ENCODE peak calls at places on chromosome 20, in seven cellular contexts. Q is mammary epithelial cell, I is psoas muscle, J is stomach, R is cardiac muscle cell, A is lower lobe of right lung, H is HCT116. P is an unnamed sample.

GRCh38 chr20:38395165-38395564 is 40.0 kb downstream of the SNHG17 start:
- DNase-seq in Q (no peak), I (no peak), J (no peak), R (peak; percentile 58), A (no peak), H (no peak), P (no peak)

GRCh38 chr20:33602826-33603590 is 59.1 kb upstream of the C20orf144 start:
- DNase-seq in Q (peak; percentile 75), I (no peak), J (no peak), R (no peak), A (no peak), H (no peak), P (no peak)

GRCh38 chr20:25372584-25373336 is 17.9 kb downstream of the ABHD12 start:
- DNase-seq in Q (peak; percentile 93), I (no peak), J (no peak), R (peak; percentile 63), A (no peak), H (no peak), P (peak; percentile 89)

GRCh38 chr20:44217342-44218092 is 6.9 kb upstream of the OSER1 start:
- DNase-seq in Q (peak; percentile 52), I (peak; percentile 53), J (peak; percentile 81), R (peak; percentile 84), A (peak; percentile 79), H (peak; percentile 65), P (peak; percentile 46)

GRCh38 chr20:17431621-17432364 is 99.4 kb downstream of the BFSP1 start:
- DNase-seq in Q (peak; percentile 23), I (peak; percentile 41), J (peak; percentile 51), R (peak; percentile 61), A (peak; percentile 64), H (peak; percentile 19), P (peak; percentile 20)

GRCh38 chr20:44832724-44833123 is 22.4 kb upstream of the RIMS4 start:
- DNase-seq in Q (peak; percentile 16), I (no peak), J (no peak), R (peak; percentile 57), A (no peak), H (peak; percentile 23), P (no peak)

GRCh38 chr20:891121-892080 is 24.7 kb downstream of the ANGPT4 start:
- DNase-seq in Q (peak; percentile 51), I (peak; percentile 49), J (no peak), R (peak; percentile 72), A (no peak), H (no peak), P (no peak)

GRCh38 chr20:16147916-16148315 is 425.3 kb downstream of the KIF16B start:
- DNase-seq in Q (no peak), I (no peak), J (no peak), R (no peak), A (no peak), H (no peak), P (no peak)

GRCh38 chr20:18304618-18305017 is 16.3 kb downstream of the ZNF133 start:
- DNase-seq in Q (no peak), I (no peak), J (no peak), R (no peak), A (no peak), H (no peak), P (no peak)

GRCh38 chr20:13147071-13147961 is 73.8 kb upstream of the ISM1 start:
- DNase-seq in Q (no peak), I (no peak), J (no peak), R (no peak), A (no peak), H (no peak), P (no peak)

GRCh38 chr20:19205999-19206398 is 6.4 kb upstream of the SLC24A3 start:
- DNase-seq in Q (peak; percentile 32), I (peak; percentile 75), J (peak; percentile 86), R (peak; percentile 55), A (peak; percentile 86), H (peak; percentile 22), P (no peak)

GRCh38 chr20:6613280-6613861 is 154.1 kb upstream of the BMP2 start:
- DNase-seq in Q (peak; percentile 54), I (no peak), J (no peak), R (no peak), A (no peak), H (no peak), P (no peak)
- H3K27ac ChIP-seq in Q (no peak overlapping the region), I (no peak overlapping the region), J (no peak overlapping the region), R (no peak overlapping the region), A (no peak overlapping the region), H (no peak overlapping the region), P (no peak overlapping the region)

DNA sequence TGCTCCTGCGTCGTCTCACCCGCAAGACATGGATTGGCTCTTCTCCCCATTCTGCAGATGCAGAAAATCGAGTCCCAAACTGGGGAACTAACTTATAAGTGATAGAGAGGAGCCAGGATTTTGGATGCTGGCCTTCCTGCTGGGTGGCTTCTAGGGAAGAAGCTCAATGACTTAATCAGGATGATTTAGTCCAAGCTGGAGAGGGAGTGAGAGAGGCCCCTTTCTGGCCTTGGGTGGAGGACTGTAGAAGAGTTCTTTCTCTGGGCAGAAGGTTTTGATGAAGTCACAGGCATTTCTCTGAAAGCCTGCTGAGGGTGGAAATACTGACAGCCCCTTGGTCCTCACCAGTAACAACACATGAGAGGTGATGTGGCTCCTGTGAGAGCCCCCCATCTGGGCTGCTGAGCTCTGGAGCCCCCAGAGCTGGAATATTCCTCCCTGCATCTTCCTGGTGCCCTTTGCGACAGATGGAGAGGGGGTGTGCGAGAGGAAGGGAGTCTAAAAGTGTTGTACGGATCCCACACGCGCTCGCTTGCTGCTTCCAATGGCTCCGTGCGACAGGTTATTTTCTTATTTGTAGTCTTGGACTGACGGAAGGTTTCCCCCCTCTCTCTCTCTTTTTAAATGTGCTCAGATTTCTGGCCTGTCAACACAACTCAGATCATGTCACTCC is 3.4 kb downstream of the SIRPA start:
- DNase-seq in Q (no peak), I (no peak), J (no peak), R (peak; percentile 21), A (no peak), H (no peak), P (no peak)
- H3K27ac ChIP-seq in Q (no peak overlapping the region), I (no peak overlapping the region), J (peak overlapping the region; percentile 95), R (peak overlapping the region; percentile 69), A (no peak overlapping the region), H (no peak overlapping the region), P (no peak overlapping the region)

GRCh38 chr20:58039569-58040092 is 188.8 kb downstream of the ANKRD60 start:
- DNase-seq in Q (no peak), I (no peak), J (no peak), R (no peak), A (no peak), H (no peak), P (no peak)

GRCh38 chr20:58040447-58041290 is 187.8 kb downstream of the ANKRD60 start:
- DNase-seq in Q (no peak), I (no peak), J (no peak), R (no peak), A (no peak), H (no peak), P (no peak)

GRCh38 chr20:58033026-58033536 is 195.4 kb downstream of the ANKRD60 start:
- DNase-seq in Q (no peak), I (no peak), J (no peak), R (no peak), A (no peak), H (no peak), P (no peak)

GRCh38 chr20:58038123-58038654 is 190.3 kb downstream of the ANKRD60 start:
- DNase-seq in Q (no peak), I (no peak), J (no peak), R (no peak), A (no peak), H (no peak), P (no peak)

GRCh38 chr20:58037631-58038030 is 190.8 kb downstream of the ANKRD60 start:
- DNase-seq in Q (no peak), I (no peak), J (no peak), R (no peak), A (no peak), H (no peak), P (no peak)
- H3K27ac ChIP-seq in Q (no peak overlapping the region), I (no peak overlapping the region), J (no peak overlapping the region), R (no peak overlapping the region), A (no peak overlapping the region), H (no peak overlapping the region), P (no peak overlapping the region)

GRCh38 chr20:62344782-62345181 is 22.3 kb downstream of the LAMA5 start:
- DNase-seq in Q (no peak), I (no peak), J (no peak), R (no peak), A (no peak), H (no peak), P (peak; percentile 88)

GRCh38 chr20:62345681-62346370 is 21.3 kb downstream of the LAMA5 start:
- DNase-seq in Q (no peak), I (peak; percentile 11), J (no peak), R (no peak), A (no peak), H (no peak), P (no peak)

GRCh38 chr20:62342910-62343309 is 24.2 kb downstream of the LAMA5 start:
- DNase-seq in Q (no peak), I (no peak), J (no peak), R (no peak), A (no peak), H (no peak), P (no peak)

GRCh38 chr20:62346398-62347150 is 20.5 kb downstream of the LAMA5 start:
- DNase-seq in Q (no peak), I (peak; percentile 11), J (no peak), R (no peak), A (no peak), H (no peak), P (no peak)

GRCh38 chr20:62344092-62344491 is 23.0 kb downstream of the LAMA5 start:
- DNase-seq in Q (no peak), I (no peak), J (no peak), R (no peak), A (no peak), H (no peak), P (no peak)
- H3K27ac ChIP-seq in Q (no peak overlapping the region), I (no peak overlapping the region), J (no peak overlapping the region), R (no peak overlapping the region), A (no peak overlapping the region), H (no peak overlapping the region), P (no peak overlapping the region)

GRCh38 chr20:57686931-57687652 is 22.7 kb downstream of the PMEPA1 start:
- DNase-seq in Q (peak; percentile 77), I (no peak), J (peak; percentile 35), R (no peak), A (no peak), H (no peak), P (no peak)

GRCh38 chr20:57688864-57689263 is 21.0 kb downstream of the PMEPA1 start:
- DNase-seq in Q (no peak), I (peak; percentile 54), J (no peak), R (no peak), A (no peak), H (no peak), P (no peak)

GRCh38 chr20:57690525-57690924 is 19.3 kb downstream of the PMEPA1 start:
- DNase-seq in Q (no peak), I (no peak), J (no peak), R (no peak), A (no peak), H (no peak), P (no peak)

GRCh38 chr20:57689745-57690481 is 19.9 kb downstream of the PMEPA1 start:
- DNase-seq in Q (no peak), I (no peak), J (no peak), R (no peak), A (no peak), H (no peak), P (no peak)

DNA sequence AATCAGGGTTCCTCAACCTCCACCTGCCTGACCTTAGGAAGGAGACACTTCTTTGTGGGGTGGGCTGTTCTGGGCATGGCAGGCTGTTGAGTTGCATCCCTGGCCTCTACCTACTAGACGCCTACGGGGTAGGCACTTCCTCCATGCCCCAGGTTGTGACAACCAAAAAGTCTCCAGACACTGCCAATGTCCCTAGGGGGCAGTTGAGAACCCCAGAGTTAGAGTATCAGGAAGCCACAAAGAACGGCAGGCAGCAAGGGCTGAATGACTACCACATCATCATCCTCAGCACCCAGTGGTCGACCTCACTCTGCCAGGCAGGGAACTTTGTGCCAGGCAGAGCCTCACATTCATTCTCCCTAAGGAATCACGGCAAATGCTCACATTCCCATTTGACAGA is 21.5 kb downstream of the PMEPA1 start:
- DNase-seq in Q (no peak), I (no peak), J (no peak), R (no peak), A (no peak), H (no peak), P (no peak)
- H3K27ac ChIP-seq in Q (peak overlapping the region; percentile 48), I (no peak overlapping the region), J (no peak overlapping the region), R (no peak overlapping the region), A (no peak overlapping the region), H (no peak overlapping the region), P (no peak overlapping the region)

P was measured in AG04450.